ENCODE peak calls at places on chromosome 14, in six cellular contexts. N is H1, A is GM12891, F is HepG2, L is K562, Z is GM12878. G is an unnamed sample.

GRCh38 chr14:21521526-21521925 is 4.6 kb downstream of the SALL2 start:
- DNase-seq in N (no peak), A (no peak), F (no peak), L (no peak), Z (no peak), G (no peak)

GRCh38 chr14:51432302-51432948 is 192.4 kb downstream of the TMX1 start:
- DNase-seq in N (no peak), A (no peak), F (no peak), L (no peak), Z (no peak), G (no peak)

GRCh38 chr14:78758333-78758732 is 588.2 kb downstream of the NRXN3 start:
- DNase-seq in N (no peak), A (peak; percentile 14), F (peak; percentile 30), L (peak; percentile 10), Z (peak; percentile 13), G (no peak)

GRCh38 chr14:95445676-95446075 is 70.8 kb downstream of the SYNE3 start:
- DNase-seq in N (no peak), A (no peak), F (no peak), L (no peak), Z (no peak), G (no peak)

GRCh38 chr14:68689426-68689825 is 103.4 kb downstream of the ZFP36L1 start:
- DNase-seq in N (no peak), A (no peak), F (no peak), L (no peak), Z (no peak), G (no peak)

GRCh38 chr14:37864861-37865718 is 269.7 kb downstream of the TTC6 start:
- DNase-seq in N (no peak), A (no peak), F (peak; percentile 100), L (no peak), Z (no peak), G (no peak)

GRCh38 chr14:98909251-98909944 is 362.6 kb downstream of the BCL11B start:
- DNase-seq in N (no peak), A (no peak), F (peak; percentile 31), L (no peak), Z (no peak), G (no peak)

GRCh38 chr14:68244272-68244975 is 424.8 kb downstream of the RAD51B start:
- DNase-seq in N (no peak), A (no peak), F (no peak), L (no peak), Z (no peak), G (no peak)

GRCh38 chr14:93752980-93753561 is 35.2 kb downstream of the PRIMA1 start:
- DNase-seq in N (no peak), A (no peak), F (no peak), L (no peak), Z (no peak), G (no peak)

GRCh38 chr14:66613344-66613743 is 105.4 kb downstream of the GPHN start:
- DNase-seq in N (no peak), A (no peak), F (no peak), L (no peak), Z (no peak), G (no peak)

GRCh38 chr14:31897581-31898186 is 179.4 kb upstream of the ARHGAP5 start:
- DNase-seq in N (no peak), A (no peak), F (no peak), L (no peak), Z (no peak), G (no peak)
- TF ChIP-seq TAF1 in N (no peak), A (no peak), F (no peak), L (no peak), Z (no peak), G (no peak)

GRCh38 chr14:53955234-53955556 is 1.4 kb downstream of the BMP4 start:
- DNase-seq in N (no peak), A (no peak), F (no peak), L (no peak), Z (no peak), G (no peak)

GRCh38 chr14:53955671-53956426 is 776 bp downstream of the BMP4 start:
- DNase-seq in N (peak; percentile 84), A (no peak), F (peak; percentile 37), L (no peak), Z (no peak), G (no peak)

GRCh38 chr14:53954551-53955233 is 1.9 kb downstream of the BMP4 start:
- DNase-seq in N (peak; percentile 65), A (no peak), F (no peak), L (no peak), Z (no peak), G (no peak)

GRCh38 chr14:53957739-53958138 is 1.1 kb upstream of the BMP4 start:
- DNase-seq in N (no peak), A (no peak), F (peak; percentile 26), L (no peak), Z (no peak), G (no peak)

GRCh38 chr14:53956427-53957201 is at the start of gene BMP4:
- DNase-seq in N (peak; percentile 92), A (no peak), F (peak; percentile 82), L (peak; percentile 45), Z (no peak), G (no peak)
- TF ChIP-seq POLR2A in N (no peak), A (no peak), F (peak; percentile 58), L (no peak), Z (peak; percentile 56), G (no peak)

DNA sequence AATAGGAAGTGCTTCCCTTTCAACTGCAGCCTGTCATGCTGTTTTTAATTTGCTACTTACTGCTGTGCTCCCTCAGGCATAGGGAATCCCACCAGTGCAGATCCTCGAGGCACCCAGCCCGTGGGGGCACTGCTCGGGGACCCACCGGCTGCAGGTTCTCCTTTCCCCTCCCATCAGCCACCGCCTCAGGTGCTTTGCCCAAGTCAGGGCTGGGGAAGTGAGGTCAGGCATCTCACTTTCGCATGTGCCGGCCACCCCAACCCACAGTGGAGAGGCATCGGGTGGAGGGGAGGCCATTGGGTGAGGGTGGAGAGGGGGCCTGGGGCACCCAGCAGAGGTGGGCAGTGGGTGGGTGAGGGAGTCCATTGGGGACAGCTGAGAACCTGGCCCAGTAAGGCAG is 41.9 kb upstream of the MAX start:
- DNase-seq in N (no peak), A (no peak), F (no peak), L (no peak), Z (no peak), G (no peak)
- TF ChIP-seq POLR2AphosphoS5 in N (no peak), A (no peak), F (no peak), L (no peak), Z (no peak), G (no peak)

GRCh38 chr14:54564071-54564798 is 2.7 kb upstream of the SAMD4A start:
- DNase-seq in N (no peak), A (no peak), F (peak; percentile 36), L (peak; percentile 15), Z (no peak), G (no peak)
- TF ChIP-seq TAF1 in N (no peak), A (no peak), F (no peak), L (no peak), Z (no peak), G (no peak)

DNA sequence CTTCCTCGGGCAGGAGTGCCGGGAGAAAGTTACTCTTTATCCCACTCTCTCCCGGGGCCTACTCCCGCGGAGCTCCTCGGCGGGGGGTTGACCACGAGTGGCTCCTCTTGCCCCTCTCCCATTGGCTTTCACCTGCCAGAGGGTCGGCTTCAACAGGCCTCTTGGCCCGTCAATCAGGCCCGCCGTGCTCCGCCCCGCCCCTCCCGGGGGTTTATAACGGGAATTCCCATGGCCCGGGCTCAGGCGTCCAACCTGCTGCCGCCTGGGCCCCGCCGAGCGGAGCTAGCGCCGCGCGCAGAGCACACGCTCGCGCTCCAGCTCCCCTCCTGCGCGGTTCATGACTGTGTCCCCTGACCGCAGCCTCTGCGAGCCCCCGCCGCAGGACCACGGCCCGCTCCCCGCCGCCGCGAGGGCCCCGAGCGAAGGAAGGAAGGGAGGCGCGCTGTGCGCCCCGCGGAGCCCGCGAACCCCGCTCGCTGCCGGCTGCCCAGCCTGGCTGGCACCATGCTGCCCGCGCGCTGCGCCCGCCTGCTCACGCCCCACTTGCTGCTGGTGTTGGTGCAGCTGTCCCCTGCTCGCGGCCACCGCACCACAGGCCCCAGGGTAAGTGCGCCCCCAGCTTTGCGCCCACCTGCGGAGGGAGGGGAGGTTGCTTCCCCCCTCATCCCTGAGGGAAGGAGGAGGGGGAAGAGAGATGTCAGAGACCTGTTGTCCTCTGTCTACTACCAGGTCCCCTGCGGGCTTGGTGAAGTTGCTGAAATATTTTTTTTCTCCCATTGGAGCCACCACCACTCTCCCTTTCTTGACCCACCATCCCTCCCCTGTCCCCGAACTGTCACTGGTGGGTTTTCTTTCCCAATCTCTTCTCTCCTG is at the start of gene SMOC1:
- DNase-seq in N (peak; percentile 88), A (peak; percentile 35), F (peak; percentile 84), L (peak; percentile 8), Z (no peak), G (peak; percentile 54)
- TF ChIP-seq POLR2A in N (no peak), A (no peak), F (peak; percentile 97), L (no peak), Z (no peak), G (no peak)

GRCh38 chr14:23091294-23092225 is 3.4 kb downstream of the ACIN1 start:
- DNase-seq in N (no peak), A (no peak), F (no peak), L (no peak), Z (no peak), G (no peak)
- TF ChIP-seq POLR2AphosphoS5 in N (no peak), A (no peak), F (no peak), L (no peak), Z (no peak), G (no peak)

DNA sequence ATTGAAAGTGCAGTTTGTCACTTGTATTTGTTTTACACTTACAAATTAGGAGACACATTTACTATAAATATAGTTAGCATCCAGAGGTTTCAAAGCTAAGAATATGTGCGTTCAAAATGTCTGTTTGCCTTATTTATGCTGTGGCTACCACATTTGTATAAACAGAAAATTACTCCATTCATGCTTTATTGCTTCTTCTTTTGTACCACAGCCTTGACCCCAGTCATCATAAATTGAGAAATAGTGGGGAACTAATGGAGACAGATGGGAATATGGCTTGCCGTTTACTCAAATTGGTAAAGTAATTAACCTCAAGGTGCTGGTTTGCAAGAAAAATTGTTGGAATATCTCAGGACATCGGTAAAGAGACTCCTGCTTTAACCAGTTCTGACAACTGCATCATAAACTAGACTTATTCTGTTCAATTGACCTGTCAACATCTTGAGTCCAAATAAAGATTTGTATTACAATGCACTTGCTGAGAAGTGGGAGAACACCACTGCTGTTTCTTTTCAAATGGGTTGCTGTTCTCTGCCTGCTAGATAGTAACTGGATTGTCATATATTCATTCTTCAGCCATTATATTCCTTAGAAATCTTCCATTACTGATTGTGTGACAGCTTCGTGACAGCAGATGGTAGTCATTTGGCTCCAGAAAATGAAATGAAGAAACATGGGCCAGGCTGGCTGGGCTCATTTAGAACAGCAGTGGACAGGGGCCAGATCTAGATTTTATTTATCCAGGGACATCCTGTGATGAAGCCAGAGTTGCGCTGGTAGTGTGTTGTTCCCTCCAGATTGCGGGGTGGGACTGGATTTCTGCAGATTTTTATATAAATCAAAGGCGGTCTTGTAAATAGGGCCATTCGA is 354.4 kb downstream of the EGLN3 start:
- DNase-seq in N (no peak), A (no peak), F (no peak), L (no peak), Z (no peak), G (no peak)
- TF ChIP-seq TAF1 in N (no peak), A (no peak), F (no peak), L (no peak), Z (no peak), G (no peak)

DNA sequence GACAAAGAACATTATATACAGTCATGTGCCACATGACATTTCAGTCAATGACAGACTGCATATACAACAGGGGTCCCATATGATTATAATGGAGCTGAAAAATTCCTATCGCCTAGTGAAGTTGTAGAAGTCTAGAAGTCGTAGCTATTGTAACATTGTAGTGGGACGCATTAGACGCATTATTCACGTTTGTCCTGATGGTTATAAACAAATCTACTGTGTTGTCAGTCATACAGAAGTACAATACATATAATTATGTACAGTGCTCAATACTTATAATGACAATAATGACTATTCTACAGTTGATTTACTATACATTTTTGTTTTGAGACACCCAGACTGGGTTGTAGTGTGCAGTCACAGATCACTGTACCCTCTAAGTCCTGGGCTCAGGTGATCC is 64.1 kb upstream of the AP4S1 start:
- DNase-seq in N (no peak), A (no peak), F (no peak), L (no peak), Z (no peak), G (no peak)
- TF ChIP-seq POLR2A in N (no peak), A (no peak), F (no peak), L (no peak), Z (no peak), G (no peak)